ENCODE peak calls at places on chromosomes 4 and X, in ten cellular contexts. One of them, this sample, is unnamed.

GRCh38 chr4:74117024-74117534 is 18.1 kb upstream of the CXCL2 start:
- DNase-seq in Right ventricle myocardium inferior: no peak
- DNase-seq in GM12865: no peak
- DNase-seq in pons: peak
- DNase-seq in EH: peak
- DNase-seq in GM23248: peak
- DNase-seq in Peyer's patch: peak
- DNase-seq in RPMI7951: peak
- DNase-seq in left cardiac atrium: peak
- DNase-seq in CD4-positive, alpha-beta T cell: no peak
- DNase-seq in this sample: no peak

GRCh38 chr4:76449362-76449767 is 14.3 kb downstream of the SHROOM3 start:
- DNase-seq in pons: no peak
- DNase-seq in RPMI7951: peak
- DNase-seq in left cardiac atrium: no peak
- DNase-seq in EH: peak
- DNase-seq in CD4-positive, alpha-beta T cell: no peak
- DNase-seq in GM23248: no peak
- DNase-seq in Right ventricle myocardium inferior: no peak
- DNase-seq in Peyer's patch: no peak
- DNase-seq in GM12865: no peak
- DNase-seq in this sample: no peak

GRCh38 chr4:17664755-17665154 is 50.3 kb downstream of the MED28 start:
- DNase-seq in GM23248: no peak
- DNase-seq in GM12865: peak
- DNase-seq in EH: no peak
- DNase-seq in Right ventricle myocardium inferior: no peak
- DNase-seq in RPMI7951: no peak
- DNase-seq in CD4-positive, alpha-beta T cell: no peak
- DNase-seq in left cardiac atrium: no peak
- DNase-seq in pons: no peak
- DNase-seq in Peyer's patch: no peak
- DNase-seq in this sample: peak

GRCh38 chr4:182085051-182085480 is 158.1 kb upstream of the TENM3 start:
- DNase-seq in left cardiac atrium: no peak
- DNase-seq in GM12865: no peak
- DNase-seq in Right ventricle myocardium inferior: no peak
- DNase-seq in Peyer's patch: no peak
- DNase-seq in CD4-positive, alpha-beta T cell: no peak
- DNase-seq in RPMI7951: peak
- DNase-seq in GM23248: peak
- DNase-seq in pons: no peak
- DNase-seq in EH: peak
- DNase-seq in this sample: no peak

GRCh38 chr4:25172964-25173917 is 13.0 kb upstream of the SEPSECS start:
- DNase-seq in EH: peak
- DNase-seq in left cardiac atrium: peak
- DNase-seq in CD4-positive, alpha-beta T cell: no peak
- DNase-seq in GM23248: peak
- DNase-seq in Peyer's patch: no peak
- DNase-seq in RPMI7951: peak
- DNase-seq in Right ventricle myocardium inferior: no peak
- DNase-seq in pons: peak
- DNase-seq in GM12865: peak
- DNase-seq in this sample: no peak

GRCh38 chrX:119605739-119606507 is at the start of gene NKRF:
- DNase-seq in EH: peak
- DNase-seq in Right ventricle myocardium inferior: peak
- DNase-seq in Peyer's patch: peak
- DNase-seq in GM23248: peak
- DNase-seq in pons: no peak
- DNase-seq in GM12865: peak
- DNase-seq in RPMI7951: peak
- DNase-seq in left cardiac atrium: peak
- DNase-seq in CD4-positive, alpha-beta T cell: peak
- DNase-seq in this sample: peak

GRCh38 chr4:99653921-99654890 is 3.4 kb downstream of the C4orf54 start:
- DNase-seq in Peyer's patch: no peak
- DNase-seq in CD4-positive, alpha-beta T cell: no peak
- DNase-seq in GM12865: peak
- DNase-seq in RPMI7951: peak
- DNase-seq in EH: peak
- DNase-seq in Right ventricle myocardium inferior: no peak
- DNase-seq in pons: no peak
- DNase-seq in left cardiac atrium: no peak
- DNase-seq in GM23248: no peak
- DNase-seq in this sample: no peak

GRCh38 chrX:110015027-110015426 is 12.1 kb downstream of the TMEM164 start:
- DNase-seq in EH: no peak
- DNase-seq in left cardiac atrium: peak
- DNase-seq in GM12865: no peak
- DNase-seq in Right ventricle myocardium inferior: no peak
- DNase-seq in GM23248: no peak
- DNase-seq in pons: no peak
- DNase-seq in Peyer's patch: no peak
- DNase-seq in CD4-positive, alpha-beta T cell: no peak
- DNase-seq in RPMI7951: peak
- DNase-seq in this sample: no peak

GRCh38 chr4:124121511-124121934 is 591.0 kb downstream of the ANKRD50 start:
- DNase-seq in pons: no peak
- DNase-seq in EH: peak
- DNase-seq in RPMI7951: peak
- DNase-seq in Peyer's patch: no peak
- DNase-seq in Right ventricle myocardium inferior: no peak
- DNase-seq in CD4-positive, alpha-beta T cell: no peak
- DNase-seq in GM23248: peak
- DNase-seq in left cardiac atrium: no peak
- DNase-seq in GM12865: no peak
- DNase-seq in this sample: no peak

GRCh38 chrX:140057001-140057411 is 91.7 kb upstream of the CXorf66 start:
- DNase-seq in GM23248: peak
- DNase-seq in RPMI7951: peak
- DNase-seq in CD4-positive, alpha-beta T cell: peak
- DNase-seq in Peyer's patch: peak
- DNase-seq in EH: peak
- DNase-seq in Right ventricle myocardium inferior: peak
- DNase-seq in GM12865: peak
- DNase-seq in pons: peak
- DNase-seq in left cardiac atrium: peak
- DNase-seq in this sample: peak

GRCh38 chr4:98374643-98375042 is 113.5 kb downstream of the RAP1GDS1 start:
- DNase-seq in CD4-positive, alpha-beta T cell: no peak
- DNase-seq in EH: no peak
- DNase-seq in left cardiac atrium: no peak
- DNase-seq in GM23248: no peak
- DNase-seq in Peyer's patch: no peak
- DNase-seq in Right ventricle myocardium inferior: no peak
- DNase-seq in GM12865: no peak
- DNase-seq in RPMI7951: no peak
- DNase-seq in pons: peak
- DNase-seq in this sample: no peak

GRCh38 chr4:6576512-6576911 is 1.5 kb downstream of the MAN2B2 start:
- DNase-seq in Right ventricle myocardium inferior: peak
- DNase-seq in GM23248: no peak
- DNase-seq in RPMI7951: no peak
- DNase-seq in EH: no peak
- DNase-seq in Peyer's patch: no peak
- DNase-seq in CD4-positive, alpha-beta T cell: no peak
- DNase-seq in left cardiac atrium: no peak
- DNase-seq in GM12865: no peak
- DNase-seq in pons: no peak
- DNase-seq in this sample: no peak

GRCh38 chrX:21798677-21799219 is 40.7 kb upstream of the MBTPS2 start:
- DNase-seq in GM12865: peak
- DNase-seq in RPMI7951: peak
- DNase-seq in left cardiac atrium: no peak
- DNase-seq in pons: no peak
- DNase-seq in GM23248: peak
- DNase-seq in CD4-positive, alpha-beta T cell: no peak
- DNase-seq in EH: peak
- DNase-seq in Right ventricle myocardium inferior: no peak
- DNase-seq in Peyer's patch: no peak
- DNase-seq in this sample: no peak

GRCh38 chr4:139540161-139540560 is 15.9 kb downstream of the SETD7 start:
- DNase-seq in GM23248: peak
- DNase-seq in GM12865: no peak
- DNase-seq in Peyer's patch: no peak
- DNase-seq in left cardiac atrium: no peak
- DNase-seq in Right ventricle myocardium inferior: no peak
- DNase-seq in pons: no peak
- DNase-seq in RPMI7951: no peak
- DNase-seq in CD4-positive, alpha-beta T cell: no peak
- DNase-seq in EH: no peak
- DNase-seq in this sample: no peak

GRCh38 chrX:128464091-128464490 is 411.9 kb upstream of the ACTRT1 start:
- DNase-seq in GM12865: no peak
- DNase-seq in RPMI7951: no peak
- DNase-seq in left cardiac atrium: no peak
- DNase-seq in CD4-positive, alpha-beta T cell: no peak
- DNase-seq in Right ventricle myocardium inferior: no peak
- DNase-seq in GM23248: no peak
- DNase-seq in Peyer's patch: no peak
- DNase-seq in pons: no peak
- DNase-seq in EH: no peak
- DNase-seq in this sample: no peak

GRCh38 chrX:145821291-145821897 is 3.8 kb downstream of the SLITRK2 start:
- DNase-seq in Peyer's patch: no peak
- DNase-seq in left cardiac atrium: peak
- DNase-seq in GM12865: no peak
- DNase-seq in CD4-positive, alpha-beta T cell: no peak
- DNase-seq in RPMI7951: no peak
- DNase-seq in Right ventricle myocardium inferior: no peak
- DNase-seq in EH: no peak
- DNase-seq in GM23248: no peak
- DNase-seq in pons: peak
- DNase-seq in this sample: no peak

GRCh38 chr4:174450051-174450450 is 72.2 kb downstream of the HPGD start:
- DNase-seq in pons: no peak
- DNase-seq in GM12865: no peak
- DNase-seq in RPMI7951: no peak
- DNase-seq in Peyer's patch: no peak
- DNase-seq in EH: no peak
- DNase-seq in GM23248: no peak
- DNase-seq in Right ventricle myocardium inferior: no peak
- DNase-seq in left cardiac atrium: no peak
- DNase-seq in CD4-positive, alpha-beta T cell: no peak
- DNase-seq in this sample: no peak

GRCh38 chrX:132491191-132491590 is 2.4 kb upstream of the MBNL3 start:
- DNase-seq in EH: peak
- DNase-seq in RPMI7951: peak
- DNase-seq in pons: peak
- DNase-seq in left cardiac atrium: no peak
- DNase-seq in GM23248: no peak
- DNase-seq in CD4-positive, alpha-beta T cell: no peak
- DNase-seq in GM12865: peak
- DNase-seq in Peyer's patch: peak
- DNase-seq in Right ventricle myocardium inferior: no peak
- DNase-seq in this sample: peak

GRCh38 chrX:24838624-24839023 is 144.9 kb downstream of the POLA1 start:
- DNase-seq in CD4-positive, alpha-beta T cell: no peak
- DNase-seq in left cardiac atrium: no peak
- DNase-seq in Peyer's patch: no peak
- DNase-seq in RPMI7951: peak
- DNase-seq in pons: peak
- DNase-seq in EH: peak
- DNase-seq in GM12865: peak
- DNase-seq in Right ventricle myocardium inferior: no peak
- DNase-seq in GM23248: peak
- DNase-seq in this sample: peak

GRCh38 chr4:6313216-6313615 is 43.6 kb downstream of the WFS1 start:
- DNase-seq in GM23248: no peak
- DNase-seq in pons: no peak
- DNase-seq in Right ventricle myocardium inferior: no peak
- DNase-seq in GM12865: no peak
- DNase-seq in Peyer's patch: no peak
- DNase-seq in left cardiac atrium: no peak
- DNase-seq in CD4-positive, alpha-beta T cell: no peak
- DNase-seq in RPMI7951: no peak
- DNase-seq in EH: no peak
- DNase-seq in this sample: no peak

GRCh38 chr4:30962949-30963348 is 242.8 kb downstream of the PCDH7 start:
- DNase-seq in Peyer's patch: no peak
- DNase-seq in pons: no peak
- DNase-seq in CD4-positive, alpha-beta T cell: no peak
- DNase-seq in EH: no peak
- DNase-seq in RPMI7951: no peak
- DNase-seq in GM12865: no peak
- DNase-seq in Right ventricle myocardium inferior: no peak
- DNase-seq in GM23248: no peak
- DNase-seq in left cardiac atrium: no peak
- DNase-seq in this sample: no peak

GRCh38 chrX:69387559-69388487 is 116.3 kb upstream of the NALF2 start:
- DNase-seq in Right ventricle myocardium inferior: peak
- DNase-seq in EH: peak
- DNase-seq in left cardiac atrium: peak
- DNase-seq in GM23248: peak
- DNase-seq in CD4-positive, alpha-beta T cell: peak
- DNase-seq in Peyer's patch: peak
- DNase-seq in RPMI7951: peak
- DNase-seq in pons: peak
- DNase-seq in GM12865: peak
- DNase-seq in this sample: no peak

GRCh38 chr4:173763374-173763773 is 233.3 kb upstream of the HAND2 start:
- DNase-seq in GM23248: no peak
- DNase-seq in Right ventricle myocardium inferior: no peak
- DNase-seq in left cardiac atrium: no peak
- DNase-seq in Peyer's patch: no peak
- DNase-seq in EH: no peak
- DNase-seq in CD4-positive, alpha-beta T cell: no peak
- DNase-seq in RPMI7951: peak
- DNase-seq in pons: peak
- DNase-seq in GM12865: no peak
- DNase-seq in this sample: no peak

GRCh38 chr4:113837397-113837796 is 75.9 kb upstream of the CAMK2D start:
- DNase-seq in RPMI7951: peak
- DNase-seq in GM23248: peak
- DNase-seq in pons: peak
- DNase-seq in Peyer's patch: no peak
- DNase-seq in left cardiac atrium: no peak
- DNase-seq in Right ventricle myocardium inferior: no peak
- DNase-seq in EH: peak
- DNase-seq in GM12865: peak
- DNase-seq in CD4-positive, alpha-beta T cell: no peak
- DNase-seq in this sample: peak

GRCh38 chr4:16450724-16451123 is 224.5 kb upstream of the TAPT1 start:
- DNase-seq in Right ventricle myocardium inferior: no peak
- DNase-seq in Peyer's patch: no peak
- DNase-seq in GM12865: no peak
- DNase-seq in RPMI7951: no peak
- DNase-seq in pons: no peak
- DNase-seq in CD4-positive, alpha-beta T cell: no peak
- DNase-seq in EH: peak
- DNase-seq in GM23248: peak
- DNase-seq in left cardiac atrium: no peak
- DNase-seq in this sample: no peak

GRCh38 chrX:49039598-49040375 is 3.4 kb downstream of the TFE3 start:
- DNase-seq in CD4-positive, alpha-beta T cell: peak
- DNase-seq in GM12865: peak
- DNase-seq in GM23248: peak
- DNase-seq in RPMI7951: peak
- DNase-seq in EH: peak
- DNase-seq in Right ventricle myocardium inferior: peak
- DNase-seq in left cardiac atrium: peak
- DNase-seq in Peyer's patch: peak
- DNase-seq in pons: peak
- DNase-seq in this sample: peak

GRCh38 chrX:133776072-133776471 is 209.3 kb downstream of the GPC3 start:
- DNase-seq in CD4-positive, alpha-beta T cell: peak
- DNase-seq in pons: peak
- DNase-seq in Peyer's patch: peak
- DNase-seq in RPMI7951: no peak
- DNase-seq in Right ventricle myocardium inferior: no peak
- DNase-seq in GM12865: peak
- DNase-seq in EH: peak
- DNase-seq in GM23248: no peak
- DNase-seq in left cardiac atrium: peak
- DNase-seq in this sample: no peak